ENCODE peak calls at places on chromosomes 5 and 9, in eight cellular contexts. U, H, D, S, K, P, A and J are unnamed samples.

GRCh38 chr5:130994496-130995253 is 170.4 kb downstream of the HINT1 start:
- DNase-seq in U (no peak), H (no peak), D (no peak), S (no peak), K (no peak), P (no peak), A (no peak), J (no peak)

GRCh38 chr5:158079097-158079496 is 220.2 kb upstream of the CLINT1 start:
- DNase-seq in U (no peak), H (no peak), D (no peak), S (no peak), K (no peak), P (no peak), A (no peak), J (no peak)

GRCh38 chr9:125655691-125656410 is 51.2 kb downstream of the MAPKAP1 start:
- DNase-seq in U (peak; percentile 87), H (no peak), D (no peak), S (no peak), K (no peak), P (no peak), A (no peak), J (no peak)

GRCh38 chr5:36392818-36393217 is 91.1 kb upstream of the RANBP3L start:
- DNase-seq in U (peak; percentile 31), H (no peak), D (no peak), S (no peak), K (no peak), P (no peak), A (no peak), J (no peak)

GRCh38 chr5:59842999-59843398 is 50.5 kb downstream of the PDE4D start:
- DNase-seq in U (peak; percentile 63), H (no peak), D (no peak), S (no peak), K (no peak), P (no peak), A (no peak), J (no peak)

GRCh38 chr5:27130587-27130986 is 92.2 kb upstream of the CDH9 start:
- DNase-seq in U (no peak), H (no peak), D (no peak), S (no peak), K (no peak), P (no peak), A (no peak), J (no peak)

GRCh38 chr5:158207733-158208132 is 348.8 kb upstream of the CLINT1 start:
- DNase-seq in U (no peak), H (no peak), D (no peak), S (no peak), K (no peak), P (no peak), A (no peak), J (no peak)

GRCh38 chr9:98999152-98999525 is 55.4 kb downstream of the COL15A1 start:
- DNase-seq in U (no peak), H (no peak), D (no peak), S (no peak), K (no peak), P (no peak), A (no peak), J (peak; percentile 56)

GRCh38 chr9:134233022-134233421 is 68.7 kb upstream of the RNU6ATAC start:
- DNase-seq in U (no peak), H (no peak), D (no peak), S (no peak), K (no peak), P (no peak), A (no peak), J (peak; percentile 24)

GRCh38 chr9:93127395-93127911 is 6.6 kb downstream of the NINJ1 start:
- DNase-seq in U (no peak), H (no peak), D (no peak), S (no peak), K (no peak), P (no peak), A (no peak), J (peak; percentile 56)

GRCh38 chr9:134365791-134366222 is 39.6 kb downstream of the RXRA start:
- DNase-seq in U (no peak), H (peak; percentile 84), D (no peak), S (no peak), K (no peak), P (peak; percentile 55), A (peak; percentile 17), J (peak; percentile 79)

GRCh38 chr5:160488394-160488943 is 66.8 kb downstream of the PTTG1 start:
- DNase-seq in U (no peak), H (no peak), D (no peak), S (no peak), K (no peak), P (no peak), A (no peak), J (no peak)

GRCh38 chr5:135031146-135031812 is 2.7 kb downstream of the PITX1 start:
- DNase-seq in U (no peak), H (no peak), D (no peak), S (no peak), K (no peak), P (no peak), A (no peak), J (no peak)

GRCh38 chr5:133292300-133292699 is 240.5 kb downstream of the HSPA4 start:
- DNase-seq in U (peak; percentile 40), H (no peak), D (no peak), S (no peak), K (no peak), P (peak; percentile 79), A (no peak), J (no peak)

GRCh38 chr5:150190987-150191386 is 1.1 kb downstream of the SLC6A7 start:
- DNase-seq in U (no peak), H (no peak), D (no peak), S (no peak), K (no peak), P (no peak), A (no peak), J (no peak)

GRCh38 chr9:134897584-134898170 is 17.1 kb downstream of the FCN2 start:
- DNase-seq in U (no peak), H (no peak), D (no peak), S (no peak), K (no peak), P (no peak), A (no peak), J (no peak)

GRCh38 chr9:70438341-70438924 is 24.0 kb upstream of the KLF9 start:
- DNase-seq in U (peak; percentile 80), H (peak; percentile 62), D (no peak), S (no peak), K (no peak), P (peak; percentile 32), A (no peak), J (no peak)

GRCh38 chr5:157446077-157446930 is 13.7 kb upstream of the NIPAL4 start:
- DNase-seq in U (no peak), H (no peak), D (no peak), S (no peak), K (no peak), P (no peak), A (no peak), J (no peak)

GRCh38 chr5:69467442-69468225 is 25.0 kb upstream of the OCLN start:
- DNase-seq in U (no peak), H (no peak), D (no peak), S (no peak), K (no peak), P (no peak), A (no peak), J (no peak)

GRCh38 chr5:16461026-16461425 is 4.6 kb downstream of the ZNF622 start:
- DNase-seq in U (peak; percentile 38), H (no peak), D (no peak), S (no peak), K (no peak), P (no peak), A (no peak), J (no peak)

GRCh38 chr5:157914389-157914788 is 55.4 kb upstream of the CLINT1 start:
- DNase-seq in U (no peak), H (no peak), D (peak; percentile 14), S (no peak), K (no peak), P (no peak), A (no peak), J (no peak)

GRCh38 chr9:113492343-113493079 is 29.0 kb downstream of the RGS3 start:
- DNase-seq in U (no peak), H (no peak), D (no peak), S (no peak), K (no peak), P (no peak), A (no peak), J (no peak)

GRCh38 chr9:97445119-97445701 is 33.3 kb downstream of the TDRD7 start:
- DNase-seq in U (no peak), H (no peak), D (no peak), S (no peak), K (no peak), P (no peak), A (no peak), J (no peak)

GRCh38 chr9:801399-802071 is 40.0 kb upstream of the DMRT1 start:
- DNase-seq in U (peak; percentile 84), H (no peak), D (no peak), S (no peak), K (no peak), P (no peak), A (no peak), J (no peak)

GRCh38 chr5:180521101-180521500 is 26.9 kb downstream of the CNOT6 start:
- DNase-seq in U (no peak), H (no peak), D (no peak), S (no peak), K (no peak), P (no peak), A (no peak), J (no peak)